ENCODE peak calls at places on chromosome 12, in seven cellular contexts. L is Peyer's patch, R is astrocyte, G is small intestine, A is testis, M is A549, E is GM23338. J is an unnamed sample. For H3K4me1, the result is how much of the 10 kb centered on the place peaks cover.

GRCh38 chr12:6957741-6958608 is 6.8 kb downstream of the PTPN6 start:
- DNase-seq in G (no peak), L (no peak), A (no peak), E (no peak), M (no peak), R (no peak), J (no peak)

GRCh38 chr12:38890102-38890501 is 15.3 kb downstream of the CPNE8 start:
- DNase-seq in R (peak), A (no peak), M (peak), E (no peak), L (no peak), G (no peak), J (no peak)

GRCh38 chr12:125005652-125006051 is 12.2 kb downstream of the BRI3BP start:
- DNase-seq in G (no peak), A (no peak), L (no peak), E (no peak), R (no peak), M (no peak), J (no peak)

GRCh38 chr12:109915171-109916040 is 15.3 kb downstream of the TCHP start:
- DNase-seq in E (no peak), G (no peak), M (no peak), L (no peak), A (no peak), R (no peak), J (no peak)

GRCh38 chr12:1680804-1681492 is 9.9 kb upstream of the ADIPOR2 start:
- DNase-seq in R (no peak), A (no peak), M (no peak), G (peak), E (no peak), L (no peak), J (no peak)

GRCh38 chr12:123141615-123142517 is 9.0 kb downstream of the PITPNM2 start:
- DNase-seq in E (peak), A (peak), M (peak), L (peak), R (peak), G (peak), J (no peak)

GRCh38 chr12:113049976-113050742 is 6.4 kb upstream of the DTX1 start:
- DNase-seq in L (no peak), G (peak), E (peak), M (peak), R (no peak), A (peak), J (no peak)

GRCh38 chr12:24034160-24034559 is 84.7 kb upstream of the SOX5 start:
- DNase-seq in E (no peak), R (peak), A (no peak), M (no peak), L (no peak), G (no peak), J (no peak)

GRCh38 chr12:5391638-5392037 is 40.3 kb upstream of the NTF3 start:
- DNase-seq in G (no peak), A (no peak), L (no peak), M (no peak), R (peak), E (no peak), J (no peak)

GRCh38 chr12:39145175-39145999 is 240.0 kb upstream of the CPNE8 start:
- DNase-seq in M (peak), L (peak), A (peak), R (no peak), G (no peak), E (peak), J (no peak)

GRCh38 chr12:122094735-122095561 is 16.4 kb downstream of the MLXIP start:
- DNase-seq in G (no peak), E (no peak), M (peak), L (peak), R (peak), A (no peak), J (no peak)

GRCh38 chr12:2490746-2491145 is 304.0 kb upstream of the FKBP4 start:
- DNase-seq in M (no peak), G (peak), E (no peak), L (no peak), R (no peak), A (no peak), J (no peak)

GRCh38 chr12:22974865-22975264 is 349.9 kb downstream of the ETNK1 start:
- DNase-seq in A (no peak), G (no peak), L (no peak), R (peak), M (peak), E (no peak), J (no peak)

GRCh38 chr12:1217191-1217949 is 226.3 kb downstream of the ERC1 start:
- DNase-seq in M (peak), G (peak), L (no peak), E (no peak), R (peak), A (no peak), J (no peak)

GRCh38 chr12:46491548-46491947 is 119.0 kb upstream of the SLC38A2 start:
- DNase-seq in E (no peak), L (no peak), R (no peak), A (no peak), G (no peak), M (no peak), J (no peak)

GRCh38 chr12:46490635-46491034 is 118.1 kb upstream of the SLC38A2 start:
- DNase-seq in L (no peak), R (no peak), M (no peak), G (no peak), E (no peak), A (no peak), J (no peak)

GRCh38 chr12:46492471-46493351 is 120.1 kb upstream of the SLC38A2 start:
- DNase-seq in G (peak), L (no peak), R (peak), A (no peak), E (no peak), M (peak), J (no peak)

GRCh38 chr12:46494424-46494823 is 121.9 kb upstream of the SLC38A2 start:
- DNase-seq in R (peak), A (no peak), M (peak), L (no peak), G (no peak), E (peak), J (no peak)

DNA sequence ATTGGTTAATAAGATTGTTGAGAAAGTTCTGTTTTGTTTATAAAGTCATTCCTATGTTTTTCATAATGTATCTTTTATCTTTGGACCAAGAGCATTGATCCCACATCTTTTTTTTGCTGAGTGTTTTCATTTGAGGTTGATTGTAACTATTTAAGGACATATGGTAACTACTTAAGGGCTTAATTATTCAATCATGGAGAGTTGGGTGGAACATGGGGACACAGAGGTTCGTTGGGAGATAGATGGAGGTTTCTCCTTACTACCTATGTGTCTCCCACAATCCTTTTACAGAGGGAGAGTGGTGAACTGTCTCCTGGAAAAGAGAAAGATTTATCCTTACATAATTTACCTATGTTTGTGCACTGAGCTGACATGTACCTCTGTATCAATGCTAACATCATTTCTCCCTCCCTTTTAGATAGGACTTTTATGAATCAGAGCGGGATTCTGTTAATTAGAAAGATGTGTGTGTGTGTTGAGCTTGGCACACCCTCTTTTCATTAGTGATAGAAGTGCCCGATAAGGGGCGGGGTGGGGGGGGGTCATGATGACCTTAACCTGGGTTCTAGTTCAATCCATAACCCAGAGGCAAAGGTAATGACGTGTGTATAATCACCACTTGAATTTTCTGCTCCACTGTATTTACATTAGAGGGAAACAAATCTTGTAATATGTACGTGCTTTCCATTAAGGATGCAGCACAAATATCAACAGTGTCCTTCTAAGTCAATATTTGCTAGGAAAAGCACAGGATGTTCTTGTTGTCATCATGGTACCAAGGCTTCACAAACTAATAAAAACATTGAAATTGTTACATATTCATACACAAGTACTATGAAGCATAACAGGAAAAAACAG is 121.0 kb upstream of the SLC38A2 start:
- DNase-seq in L (no peak), M (peak), A (no peak), R (no peak), G (no peak), E (no peak), J (no peak)
- H3K4me3 ChIP-seq in L (no peak), M (peak), A (no peak), R (no peak), G (no peak), E (no peak), J (no peak)

GRCh38 chr12:116125084-116125483 is 152.4 kb downstream of the MED13L start:
- DNase-seq in E (no peak), A (no peak), R (no peak), M (no peak), G (no peak), L (no peak), J (no peak)

GRCh38 chr12:116123511-116124258 is 153.8 kb downstream of the MED13L start:
- DNase-seq in M (peak), G (peak), R (peak), E (no peak), A (peak), L (no peak), J (no peak)

GRCh38 chr12:116125981-116126566 is 151.4 kb downstream of the MED13L start:
- DNase-seq in R (peak), A (no peak), G (no peak), L (no peak), M (no peak), E (peak), J (no peak)

GRCh38 chr12:116121453-116121871 is 156.0 kb downstream of the MED13L start:
- DNase-seq in G (no peak), E (no peak), L (no peak), M (no peak), A (no peak), R (peak), J (no peak)

DNA sequence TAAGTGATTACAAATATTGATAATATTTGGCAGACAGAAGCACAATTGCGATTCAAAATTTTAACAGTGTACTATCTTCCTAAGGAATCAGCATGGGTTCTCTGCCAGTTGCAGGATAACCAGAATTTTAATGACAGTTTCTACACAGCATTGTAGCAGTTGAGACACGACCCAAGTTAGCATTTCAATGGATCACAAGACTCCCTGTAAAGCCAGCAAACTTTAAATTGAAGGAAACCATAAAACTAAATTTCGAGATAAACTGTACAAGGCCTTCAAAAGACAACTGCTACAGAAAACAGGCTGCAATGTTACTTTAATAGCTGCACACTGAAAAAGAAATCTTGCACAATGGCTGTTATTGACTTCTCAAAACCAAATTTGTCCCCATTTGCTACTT is 154.9 kb downstream of the MED13L start:
- DNase-seq in A (no peak), E (no peak), M (no peak), L (no peak), G (no peak), R (no peak), J (no peak)
- H3K4me1 ChIP-seq in A (under half), E (half or more), M (half or more), L (under half), G (under half), R (under half), J (under half)

DNA sequence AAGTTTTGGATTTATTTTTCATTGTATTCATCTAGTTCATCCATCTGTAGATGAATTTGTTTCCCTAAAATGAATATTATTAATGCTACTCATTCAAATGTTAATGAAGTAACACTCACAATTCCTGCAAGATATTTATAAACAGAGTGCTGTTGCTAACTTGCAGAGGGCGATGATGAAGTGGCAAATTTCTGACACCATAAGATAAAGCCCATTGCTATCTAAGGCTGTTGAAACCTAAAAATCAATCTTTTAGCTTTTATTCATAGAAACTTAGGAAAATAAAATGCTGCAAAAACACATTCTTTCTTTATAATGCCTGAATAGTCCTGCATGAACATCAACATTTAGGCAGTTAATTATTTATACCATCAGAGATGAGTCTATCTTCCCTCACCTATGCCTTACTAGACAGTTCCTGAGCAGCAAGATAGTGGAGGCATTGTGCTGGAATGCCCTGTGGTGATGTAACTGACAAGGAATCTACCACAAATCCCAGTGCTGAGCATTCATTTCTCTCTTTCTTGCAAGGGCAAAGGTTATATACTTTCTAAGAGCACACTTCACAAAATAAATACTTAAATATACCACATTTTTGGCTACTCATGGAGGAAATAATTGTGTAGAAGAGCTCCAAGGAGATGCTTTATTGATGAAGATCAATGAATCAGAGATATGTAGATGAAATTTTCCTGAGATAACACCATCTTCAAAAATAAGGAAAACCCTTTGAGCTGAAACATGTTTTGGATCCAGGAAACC is 57.6 kb downstream of the LMNTD1 start:
- DNase-seq in M (peak), L (no peak), R (peak), A (no peak), E (no peak), G (no peak), J (no peak)
- H3K4me3 ChIP-seq in M (no peak), L (no peak), R (no peak), A (no peak), E (no peak), G (no peak), J (no peak)

GRCh38 chr12:53966070-53966384 is 6.9 kb upstream of the HOXC11 start:
- DNase-seq in E (peak), R (no peak), G (no peak), L (no peak), A (no peak), M (no peak), J (no peak)
- H3K4me1 ChIP-seq in E (under half), R (under half), G (under half), L (under half), A (under half), M (under half), J (under half)

DNA sequence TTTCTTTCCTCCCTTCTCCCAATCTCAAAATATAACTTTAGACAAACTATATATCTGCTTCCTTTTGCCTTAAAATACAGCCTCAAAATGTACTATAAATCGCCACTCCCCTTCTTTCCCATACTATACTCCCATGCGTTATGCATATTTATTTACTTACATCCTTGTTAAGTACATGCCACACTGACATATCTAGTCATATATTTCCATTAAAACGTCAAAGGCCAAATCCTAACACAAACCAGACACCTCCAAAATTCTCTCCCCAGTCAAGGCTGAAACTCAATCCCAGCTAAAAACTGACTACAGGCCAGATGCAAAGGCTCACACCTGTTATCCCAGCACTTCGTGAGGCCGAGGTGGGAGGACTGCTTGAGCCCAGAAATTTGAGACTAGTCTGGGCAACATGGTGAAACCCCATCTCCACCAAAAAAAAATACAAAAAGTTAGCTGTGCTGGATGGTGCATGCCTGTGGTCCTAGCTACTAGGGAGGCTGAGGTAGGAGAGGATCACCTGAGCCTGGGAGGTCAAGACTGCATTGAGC is 5.7 kb upstream of the CAND1 start:
- DNase-seq in M (no peak), L (no peak), R (no peak), A (no peak), E (no peak), G (no peak), J (no peak)
- H3K4me3 ChIP-seq in M (no peak), L (no peak), R (no peak), A (no peak), E (no peak), G (no peak), J (no peak)

DNA sequence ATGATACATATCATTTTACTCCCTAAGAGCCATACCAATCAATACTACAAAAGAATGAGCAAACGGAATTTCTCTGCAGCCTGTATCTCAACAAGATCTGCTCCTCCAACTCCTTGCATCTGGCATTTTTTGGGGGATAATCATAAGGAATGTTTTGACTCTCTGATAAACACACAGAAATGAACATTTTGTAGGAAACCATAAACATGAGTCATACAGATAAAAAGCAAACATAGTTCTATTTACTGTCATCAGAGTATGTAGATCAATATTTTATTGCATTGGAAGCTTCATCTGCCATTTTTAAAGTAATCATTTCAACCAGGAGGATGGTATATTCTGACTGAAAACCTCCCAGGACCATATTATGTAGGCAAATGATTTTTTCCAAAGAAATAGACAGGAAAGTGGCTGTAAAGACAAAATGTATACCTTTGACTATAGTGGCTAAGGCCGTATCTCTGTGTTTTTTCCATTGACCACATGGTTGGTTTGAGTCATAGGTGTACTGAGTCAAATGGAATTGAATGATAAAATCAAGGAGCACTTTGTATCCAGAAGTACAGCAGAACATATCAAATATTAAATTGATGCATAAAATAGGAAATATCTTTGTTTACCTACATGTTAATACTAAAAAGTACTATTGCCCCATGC is 32.4 kb upstream of the CD69 start:
- DNase-seq in R (peak), E (no peak), L (no peak), A (no peak), G (no peak), M (no peak), J (no peak)
- H3K4me1 ChIP-seq in R (under half), E (under half), L (under half), A (under half), G (under half), M (under half), J (under half)

DNA sequence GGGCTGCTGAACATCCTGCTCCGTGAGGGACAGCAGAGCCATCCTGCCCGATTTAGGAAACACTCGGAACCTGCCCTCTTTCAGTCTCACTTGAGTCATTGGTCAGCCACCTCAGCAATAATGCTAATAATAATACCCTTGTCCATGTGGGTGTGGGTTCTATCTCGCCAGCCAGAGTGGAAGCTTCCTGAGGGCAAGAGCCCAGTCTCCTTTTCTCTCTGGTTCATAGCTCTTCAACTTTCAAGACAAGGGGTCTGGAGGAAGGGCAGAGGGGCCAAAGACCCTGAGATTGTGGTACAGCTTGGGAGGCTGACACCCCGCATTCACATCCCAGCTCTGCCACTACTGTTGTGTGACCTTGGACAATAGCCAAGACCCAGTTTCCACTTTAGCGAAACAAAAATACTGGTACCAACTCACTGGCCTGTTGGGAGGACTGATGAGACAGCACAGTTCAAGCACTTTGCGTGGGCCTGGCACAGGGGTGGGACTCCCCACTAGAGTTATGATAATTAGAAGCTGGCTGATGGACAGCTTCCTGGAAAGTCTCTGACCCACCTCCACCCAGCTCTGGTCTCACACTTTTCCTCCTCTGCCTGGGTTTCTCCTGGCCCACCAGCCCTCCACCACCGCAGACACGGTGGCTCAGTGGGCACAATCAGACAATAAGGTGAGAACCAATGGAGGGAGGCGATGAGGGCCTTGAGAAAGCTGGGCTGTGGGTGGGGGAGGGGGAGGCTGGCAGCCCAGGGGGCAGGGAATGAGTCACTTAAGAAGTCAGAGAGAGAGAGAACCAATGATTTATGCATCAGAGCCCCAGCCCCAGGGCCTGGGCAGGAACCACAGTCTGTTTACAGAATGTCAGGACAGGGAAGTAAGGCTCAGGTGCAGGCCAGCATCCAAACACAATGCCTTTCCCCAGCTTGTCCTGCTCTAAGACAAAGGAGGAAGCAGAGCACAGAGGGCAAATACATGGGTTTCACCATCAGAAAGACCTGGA is 9.6 kb downstream of the FAIM2 start:
- DNase-seq in E (no peak), A (no peak), G (no peak), L (peak), R (peak), M (peak), J (no peak)
- H3K4me3 ChIP-seq in E (no peak), A (no peak), G (no peak), L (no peak), R (no peak), M (no peak), J (no peak)

DNA sequence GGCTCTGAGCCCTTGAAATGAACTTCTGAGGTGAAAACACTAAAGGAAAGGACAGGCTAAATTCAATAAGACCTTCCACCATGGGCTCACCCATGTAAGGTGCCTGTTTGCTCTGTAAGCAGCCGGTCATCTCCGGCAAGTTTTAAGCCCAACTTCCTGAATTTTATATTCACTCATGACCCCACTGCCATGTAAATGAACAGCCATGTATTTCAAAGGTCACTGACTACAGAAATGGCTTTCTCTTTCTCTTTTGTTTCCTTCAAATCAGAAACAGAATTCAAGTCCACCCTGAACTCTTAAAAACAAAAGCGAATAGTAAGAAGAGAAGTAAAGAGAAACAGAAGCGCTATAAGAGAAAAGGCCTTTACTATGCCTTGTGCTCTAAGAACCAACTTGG is 61.7 kb upstream of the OVCH1 start:
- DNase-seq in G (peak), A (no peak), E (no peak), R (no peak), M (no peak), L (no peak), J (no peak)
- H3K4me1 ChIP-seq in G (under half), A (under half), E (under half), R (under half), M (under half), L (under half), J (under half)

J was measured in effector memory CD4-positive, alpha-beta T cell.